ENCODE peak calls at places on chromosomes 12 and 14, in seven cellular contexts. T is NCI-H1092 treated with DMSO at 0.1 percent for 48 hours; Q is activated T-cell treated with anti-CD3 and anti-CD28 coated beads, Interleukin-2, amount 50 U/mL, for 4 hours; M is Caki2; V is DMS 273 treated with DMSO at 0.1 percent for 48 hours; E is H9; R is HEK293T. Z is an unnamed sample.

GRCh38 chr14:93648440-93649168 is 139.7 kb downstream of the PRIMA1 start:
- DNase-seq in T (peak; percentile 2), Q (no peak), M (no peak), V (no peak), E (peak; percentile 48), R (peak; percentile 19), Z (no peak)

GRCh38 chr12:130280226-130280625 is 57.5 kb upstream of the PIWIL1 start:
- DNase-seq in T (no peak), Q (no peak), M (no peak), V (no peak), E (no peak), R (no peak), Z (peak; percentile 6)

GRCh38 chr14:56816575-56817391 is 6.5 kb upstream of the OTX2 start:
- DNase-seq in T (no peak), Q (no peak), M (no peak), V (no peak), E (peak; percentile 64), R (no peak), Z (no peak)

GRCh38 chr12:111775205-111776193 is 8.8 kb downstream of the ALDH2 start:
- DNase-seq in T (peak; percentile 37), Q (no peak), M (no peak), V (no peak), E (no peak), R (no peak), Z (no peak)

GRCh38 chr12:68020699-68021098 is 31.5 kb downstream of the IFNG-AS1 start:
- DNase-seq in T (no peak), Q (no peak), M (no peak), V (no peak), E (no peak), R (no peak), Z (no peak)

GRCh38 chr14:74793506-74794155 is 30.5 kb downstream of the YLPM1 start:
- DNase-seq in T (no peak), Q (no peak), M (no peak), V (no peak), E (no peak), R (no peak), Z (no peak)

GRCh38 chr14:72946491-72946890 is 20.2 kb downstream of the DCAF4 start:
- DNase-seq in T (no peak), Q (no peak), M (no peak), V (no peak), E (no peak), R (no peak), Z (no peak)

GRCh38 chr14:59028476-59029202 is 159.8 kb upstream of the DAAM1 start:
- DNase-seq in T (peak; percentile 80), Q (no peak), M (peak; percentile 97), V (peak; percentile 51), E (peak; percentile 63), R (peak; percentile 73), Z (peak; percentile 51)

GRCh38 chr12:96258451-96258933 is 64.3 kb downstream of the ELK3 start:
- DNase-seq in T (peak; percentile 51), Q (no peak), M (no peak), V (peak; percentile 68), E (no peak), R (no peak), Z (no peak)

GRCh38 chr14:75972729-75973480 is 8.9 kb downstream of the TGFB3 start:
- DNase-seq in T (no peak), Q (no peak), M (no peak), V (peak; percentile 88), E (no peak), R (no peak), Z (no peak)

GRCh38 chr12:47837190-47838171 is 17.8 kb upstream of the HDAC7 start:
- DNase-seq in T (peak; percentile 71), Q (peak; percentile 65), M (peak; percentile 60), V (no peak), E (peak; percentile 78), R (peak; percentile 76), Z (peak; percentile 71)

GRCh38 chr12:131530427-131530826 is 180.5 kb upstream of the SFSWAP start:
- DNase-seq in T (no peak), Q (no peak), M (no peak), V (peak; percentile 77), E (no peak), R (no peak), Z (no peak)

GRCh38 chr12:132285991-132286681 is 43.3 kb downstream of the GALNT9 start:
- DNase-seq in T (no peak), Q (no peak), M (peak; percentile 84), V (no peak), E (peak; percentile 66), R (no peak), Z (no peak)

GRCh38 chr12:84601483-84601882 is 311.1 kb downstream of the SLC6A15 start:
- DNase-seq in T (no peak), Q (no peak), M (no peak), V (no peak), E (no peak), R (no peak), Z (no peak)

GRCh38 chr12:26361964-26362363 is 166.6 kb downstream of the SSPN start:
- DNase-seq in T (no peak), Q (no peak), M (no peak), V (no peak), E (no peak), R (no peak), Z (no peak)

GRCh38 chr12:67621112-67621511 is 27.4 kb upstream of the DYRK2 start:
- DNase-seq in T (no peak), Q (no peak), M (no peak), V (no peak), E (no peak), R (no peak), Z (no peak)

GRCh38 chr14:79281244-79282199 is 929.8 kb downstream of the DIO2 start:
- DNase-seq in T (peak; percentile 63), Q (no peak), M (no peak), V (no peak), E (no peak), R (peak; percentile 40), Z (no peak)

GRCh38 chr12:124713436-124714082 is 146.1 kb upstream of the NCOR2 start:
- DNase-seq in T (no peak), Q (peak; percentile 53), M (peak; percentile 47), V (no peak), E (no peak), R (no peak), Z (peak; percentile 67)

GRCh38 chr14:79949906-79950305 is 261.4 kb downstream of the DIO2 start:
- DNase-seq in T (no peak), Q (no peak), M (no peak), V (no peak), E (no peak), R (no peak), Z (no peak)

GRCh38 chr14:100679707-100680438 is 46.8 kb upstream of the DLK1 start:
- DNase-seq in T (no peak), Q (no peak), M (no peak), V (no peak), E (no peak), R (no peak), Z (no peak)

GRCh38 chr12:65886996-65887395 is 62.7 kb downstream of the HMGA2 start:
- DNase-seq in T (no peak), Q (no peak), M (no peak), V (no peak), E (no peak), R (no peak), Z (no peak)